ENCODE peak calls at places on chromosome 6, in six cellular contexts. One of them, this sample, is unnamed.

GRCh38 chr6:85920782-85921181 is 278.1 kb upstream of the SYNCRIP start:
- DNase-seq in fibroblast of the conjunctiva: no peak
- DNase-seq in esophagus squamous epithelium: no peak
- DNase-seq in psoas muscle: no peak
- DNase-seq in activated naive CD8-positive, alpha-beta T cell treated with anti-CD3 and anti-CD28 coated beads, Interleukin-2, amount 50 U/mL, for 24 hours: no peak
- DNase-seq in fibroblast of gingiva: no peak
- DNase-seq in this sample: no peak

GRCh38 chr6:56954389-56955170 is at the start of gene BEND6:
- DNase-seq in fibroblast of the conjunctiva: peak
- DNase-seq in esophagus squamous epithelium: no peak
- DNase-seq in psoas muscle: peak
- DNase-seq in activated naive CD8-positive, alpha-beta T cell treated with anti-CD3 and anti-CD28 coated beads, Interleukin-2, amount 50 U/mL, for 24 hours: peak
- DNase-seq in fibroblast of gingiva: peak
- DNase-seq in this sample: peak

GRCh38 chr6:23589811-23590210 is 536.2 kb upstream of the NRSN1 start:
- DNase-seq in fibroblast of the conjunctiva: no peak
- DNase-seq in esophagus squamous epithelium: no peak
- DNase-seq in psoas muscle: no peak
- DNase-seq in activated naive CD8-positive, alpha-beta T cell treated with anti-CD3 and anti-CD28 coated beads, Interleukin-2, amount 50 U/mL, for 24 hours: no peak
- DNase-seq in fibroblast of gingiva: peak
- DNase-seq in this sample: no peak

GRCh38 chr6:27592107-27592480 is 119.2 kb upstream of the ZNF184 start:
- DNase-seq in fibroblast of the conjunctiva: no peak
- DNase-seq in esophagus squamous epithelium: no peak
- DNase-seq in psoas muscle: no peak
- DNase-seq in activated naive CD8-positive, alpha-beta T cell treated with anti-CD3 and anti-CD28 coated beads, Interleukin-2, amount 50 U/mL, for 24 hours: no peak
- DNase-seq in fibroblast of gingiva: no peak
- DNase-seq in this sample: no peak

GRCh38 chr6:104638841-104639290 is 220.9 kb downstream of the HACE1 start:
- DNase-seq in fibroblast of the conjunctiva: peak
- DNase-seq in esophagus squamous epithelium: no peak
- DNase-seq in psoas muscle: peak
- DNase-seq in activated naive CD8-positive, alpha-beta T cell treated with anti-CD3 and anti-CD28 coated beads, Interleukin-2, amount 50 U/mL, for 24 hours: no peak
- DNase-seq in fibroblast of gingiva: peak
- DNase-seq in this sample: no peak

GRCh38 chr6:35262596-35262995 is 3.1 kb downstream of the ZNF76 start:
- DNase-seq in fibroblast of the conjunctiva: no peak
- DNase-seq in esophagus squamous epithelium: no peak
- DNase-seq in psoas muscle: no peak
- DNase-seq in activated naive CD8-positive, alpha-beta T cell treated with anti-CD3 and anti-CD28 coated beads, Interleukin-2, amount 50 U/mL, for 24 hours: no peak
- DNase-seq in fibroblast of gingiva: no peak
- DNase-seq in this sample: peak

GRCh38 chr6:16700202-16700997 is 60.9 kb downstream of the ATXN1 start:
- DNase-seq in fibroblast of the conjunctiva: no peak
- DNase-seq in esophagus squamous epithelium: no peak
- DNase-seq in psoas muscle: no peak
- DNase-seq in activated naive CD8-positive, alpha-beta T cell treated with anti-CD3 and anti-CD28 coated beads, Interleukin-2, amount 50 U/mL, for 24 hours: peak
- DNase-seq in fibroblast of gingiva: no peak
- DNase-seq in this sample: peak

GRCh38 chr6:166580076-166581050 is 6.1 kb downstream of the RAMACL start:
- DNase-seq in fibroblast of the conjunctiva: no peak
- DNase-seq in esophagus squamous epithelium: no peak
- DNase-seq in psoas muscle: no peak
- DNase-seq in activated naive CD8-positive, alpha-beta T cell treated with anti-CD3 and anti-CD28 coated beads, Interleukin-2, amount 50 U/mL, for 24 hours: no peak
- DNase-seq in fibroblast of gingiva: peak
- DNase-seq in this sample: peak

GRCh38 chr6:36765943-36766648 is 68.5 kb downstream of the RAB44 start:
- DNase-seq in fibroblast of the conjunctiva: peak
- DNase-seq in esophagus squamous epithelium: no peak
- DNase-seq in psoas muscle: peak
- DNase-seq in activated naive CD8-positive, alpha-beta T cell treated with anti-CD3 and anti-CD28 coated beads, Interleukin-2, amount 50 U/mL, for 24 hours: peak
- DNase-seq in fibroblast of gingiva: peak
- DNase-seq in this sample: peak

GRCh38 chr6:111711476-111711875 is 105.8 kb upstream of the TRAF3IP2 start:
- DNase-seq in fibroblast of the conjunctiva: no peak
- DNase-seq in esophagus squamous epithelium: no peak
- DNase-seq in psoas muscle: peak
- DNase-seq in activated naive CD8-positive, alpha-beta T cell treated with anti-CD3 and anti-CD28 coated beads, Interleukin-2, amount 50 U/mL, for 24 hours: no peak
- DNase-seq in fibroblast of gingiva: no peak
- DNase-seq in this sample: peak

GRCh38 chr6:40623178-40623577 is 36.0 kb upstream of the LRFN2 start:
- DNase-seq in fibroblast of the conjunctiva: no peak
- DNase-seq in esophagus squamous epithelium: no peak
- DNase-seq in psoas muscle: no peak
- DNase-seq in activated naive CD8-positive, alpha-beta T cell treated with anti-CD3 and anti-CD28 coated beads, Interleukin-2, amount 50 U/mL, for 24 hours: no peak
- DNase-seq in fibroblast of gingiva: no peak
- DNase-seq in this sample: no peak

GRCh38 chr6:47420394-47421371 is 56.9 kb upstream of the CD2AP start:
- DNase-seq in fibroblast of the conjunctiva: no peak
- DNase-seq in esophagus squamous epithelium: no peak
- DNase-seq in psoas muscle: no peak
- DNase-seq in activated naive CD8-positive, alpha-beta T cell treated with anti-CD3 and anti-CD28 coated beads, Interleukin-2, amount 50 U/mL, for 24 hours: no peak
- DNase-seq in fibroblast of gingiva: no peak
- DNase-seq in this sample: no peak

GRCh38 chr6:159679091-159680077 is 13.7 kb downstream of the SOD2 start:
- DNase-seq in fibroblast of the conjunctiva: no peak
- DNase-seq in esophagus squamous epithelium: no peak
- DNase-seq in psoas muscle: no peak
- DNase-seq in activated naive CD8-positive, alpha-beta T cell treated with anti-CD3 and anti-CD28 coated beads, Interleukin-2, amount 50 U/mL, for 24 hours: no peak
- DNase-seq in fibroblast of gingiva: peak
- DNase-seq in this sample: peak

GRCh38 chr6:106510090-106510970 is 119.0 kb downstream of the RTN4IP1 start:
- DNase-seq in fibroblast of the conjunctiva: no peak
- DNase-seq in esophagus squamous epithelium: no peak
- DNase-seq in psoas muscle: peak
- DNase-seq in activated naive CD8-positive, alpha-beta T cell treated with anti-CD3 and anti-CD28 coated beads, Interleukin-2, amount 50 U/mL, for 24 hours: peak
- DNase-seq in fibroblast of gingiva: no peak
- DNase-seq in this sample: peak

GRCh38 chr6:150409576-150410066 is 40.8 kb downstream of the IYD start:
- DNase-seq in fibroblast of the conjunctiva: no peak
- DNase-seq in esophagus squamous epithelium: no peak
- DNase-seq in psoas muscle: peak
- DNase-seq in activated naive CD8-positive, alpha-beta T cell treated with anti-CD3 and anti-CD28 coated beads, Interleukin-2, amount 50 U/mL, for 24 hours: no peak
- DNase-seq in fibroblast of gingiva: no peak
- DNase-seq in this sample: no peak

GRCh38 chr6:25154034-25154596 is 125.1 kb upstream of the CARMIL1 start:
- DNase-seq in fibroblast of the conjunctiva: no peak
- DNase-seq in esophagus squamous epithelium: no peak
- DNase-seq in psoas muscle: no peak
- DNase-seq in activated naive CD8-positive, alpha-beta T cell treated with anti-CD3 and anti-CD28 coated beads, Interleukin-2, amount 50 U/mL, for 24 hours: no peak
- DNase-seq in fibroblast of gingiva: no peak
- DNase-seq in this sample: no peak

GRCh38 chr6:145044606-145045275 is 690.6 kb downstream of the EPM2A start:
- DNase-seq in fibroblast of the conjunctiva: peak
- DNase-seq in esophagus squamous epithelium: no peak
- DNase-seq in psoas muscle: no peak
- DNase-seq in activated naive CD8-positive, alpha-beta T cell treated with anti-CD3 and anti-CD28 coated beads, Interleukin-2, amount 50 U/mL, for 24 hours: no peak
- DNase-seq in fibroblast of gingiva: peak
- DNase-seq in this sample: peak

GRCh38 chr6:40904583-40905194 is 134.3 kb downstream of the UNC5CL start:
- DNase-seq in fibroblast of the conjunctiva: no peak
- DNase-seq in esophagus squamous epithelium: no peak
- DNase-seq in psoas muscle: no peak
- DNase-seq in activated naive CD8-positive, alpha-beta T cell treated with anti-CD3 and anti-CD28 coated beads, Interleukin-2, amount 50 U/mL, for 24 hours: no peak
- DNase-seq in fibroblast of gingiva: no peak
- DNase-seq in this sample: no peak

GRCh38 chr6:133621751-133622150 is 267.2 kb upstream of the TCF21 start:
- DNase-seq in fibroblast of the conjunctiva: peak
- DNase-seq in esophagus squamous epithelium: no peak
- DNase-seq in psoas muscle: no peak
- DNase-seq in activated naive CD8-positive, alpha-beta T cell treated with anti-CD3 and anti-CD28 coated beads, Interleukin-2, amount 50 U/mL, for 24 hours: no peak
- DNase-seq in fibroblast of gingiva: peak
- DNase-seq in this sample: peak

GRCh38 chr6:39812853-39813533 is 20.8 kb downstream of the DAAM2 start:
- DNase-seq in fibroblast of the conjunctiva: no peak
- DNase-seq in esophagus squamous epithelium: no peak
- DNase-seq in psoas muscle: no peak
- DNase-seq in activated naive CD8-positive, alpha-beta T cell treated with anti-CD3 and anti-CD28 coated beads, Interleukin-2, amount 50 U/mL, for 24 hours: no peak
- DNase-seq in fibroblast of gingiva: peak
- DNase-seq in this sample: peak

GRCh38 chr6:142463988-142464387 is 162.2 kb downstream of the ADGRG6 start:
- DNase-seq in fibroblast of the conjunctiva: no peak
- DNase-seq in esophagus squamous epithelium: no peak
- DNase-seq in psoas muscle: no peak
- DNase-seq in activated naive CD8-positive, alpha-beta T cell treated with anti-CD3 and anti-CD28 coated beads, Interleukin-2, amount 50 U/mL, for 24 hours: no peak
- DNase-seq in fibroblast of gingiva: no peak
- DNase-seq in this sample: no peak

GRCh38 chr6:133768656-133769295 is 120.1 kb upstream of the TCF21 start:
- DNase-seq in fibroblast of the conjunctiva: no peak
- DNase-seq in esophagus squamous epithelium: no peak
- DNase-seq in psoas muscle: no peak
- DNase-seq in activated naive CD8-positive, alpha-beta T cell treated with anti-CD3 and anti-CD28 coated beads, Interleukin-2, amount 50 U/mL, for 24 hours: no peak
- DNase-seq in fibroblast of gingiva: no peak
- DNase-seq in this sample: no peak

GRCh38 chr6:33318426-33319073 is 1.0 kb upstream of the ZBTB22 start:
- DNase-seq in fibroblast of the conjunctiva: no peak
- DNase-seq in esophagus squamous epithelium: no peak
- DNase-seq in psoas muscle: no peak
- DNase-seq in activated naive CD8-positive, alpha-beta T cell treated with anti-CD3 and anti-CD28 coated beads, Interleukin-2, amount 50 U/mL, for 24 hours: no peak
- DNase-seq in fibroblast of gingiva: no peak
- DNase-seq in this sample: no peak